ENCODE peak calls at places on chromosomes 7 and 10, in four cellular contexts. S, U, H and M are unnamed samples.
A peak's percentile ranks its signal among the peaks of the same experiment; 100 is the strongest.

GRCh38 chr10:68553138-68553537 is 7.0 kb upstream of the TET1 start:
- DNase-seq in S (no peak), U (no peak), H (no peak), M (no peak)

GRCh38 chr7:99839560-99840011 is 11.8 kb downstream of the CYP3A43 start:
- DNase-seq in S (no peak), U (no peak), H (no peak), M (no peak)

GRCh38 chr7:157693521-157694388 is 357.0 kb downstream of the DNAJB6 start:
- DNase-seq in S (no peak), U (no peak), H (peak; percentile 9), M (peak; percentile 63)

GRCh38 chr10:133307776-133308430 is 769 bp downstream of the TUBGCP2 start:
- DNase-seq in S (peak; percentile 58), U (peak; percentile 65), H (peak; percentile 93), M (peak; percentile 85)

GRCh38 chr10:15472431-15473400 is 101.6 kb upstream of the FAM171A1 start:
- DNase-seq in S (peak; percentile 7), U (no peak), H (no peak), M (no peak)

GRCh38 chr7:44678096-44678467 is 70.6 kb upstream of the ZMIZ2 start:
- DNase-seq in S (peak; percentile 18), U (no peak), H (no peak), M (peak; percentile 47)

GRCh38 chr10:8453587-8453986 is 399.1 kb downstream of the GATA3 start:
- DNase-seq in S (no peak), U (no peak), H (no peak), M (no peak)

GRCh38 chr10:71475243-71475871 is 78.6 kb downstream of the CDH23 start:
- DNase-seq in S (no peak), U (no peak), H (peak; percentile 30), M (no peak)

GRCh38 chr10:29530112-29530976 is 104.4 kb downstream of the SVIL start:
- DNase-seq in S (no peak), U (no peak), H (no peak), M (no peak)

GRCh38 chr10:60414877-60415585 is 25.4 kb upstream of the ANK3 start:
- DNase-seq in S (peak; percentile 92), U (peak; percentile 99), H (no peak), M (peak; percentile 16)

GRCh38 chr10:132249232-132249724 is 58.5 kb downstream of the STK32C start:
- DNase-seq in S (no peak), U (no peak), H (no peak), M (no peak)

GRCh38 chr7:159148430-159149395 is 4.0 kb upstream of the VIPR2 start:
- DNase-seq in S (no peak), U (no peak), H (peak; percentile 10), M (no peak)

GRCh38 chr7:118080947-118081346 is 103.0 kb upstream of the LSM8 start:
- DNase-seq in S (peak; percentile 81), U (peak; percentile 34), H (no peak), M (no peak)

GRCh38 chr7:13144622-13145021 is 457.2 kb downstream of the ARL4A start:
- DNase-seq in S (peak; percentile 81), U (no peak), H (no peak), M (peak; percentile 71)

GRCh38 chr7:30927040-30927439 is 15.4 kb downstream of the AQP1 start:
- DNase-seq in S (no peak), U (no peak), H (peak; percentile 2), M (no peak)

GRCh38 chr7:51288896-51289607 is 27.6 kb downstream of the COBL start:
- DNase-seq in S (no peak), U (no peak), H (no peak), M (no peak)

GRCh38 chr7:12403287-12404181 is at the start of gene VWDE:
- DNase-seq in S (no peak), U (peak; percentile 83), H (peak; percentile 52), M (peak; percentile 90)

GRCh38 chr7:50567715-50568261 is 2.6 kb upstream of the DDC start:
- DNase-seq in S (no peak), U (no peak), H (no peak), M (no peak)

GRCh38 chr7:16934947-16935742 is 53.4 kb upstream of the AGR3 start:
- DNase-seq in S (peak; percentile 48), U (peak; percentile 82), H (no peak), M (no peak)

GRCh38 chr10:79051766-79052165 is 17.0 kb upstream of the ZMIZ1 start:
- DNase-seq in S (no peak), U (no peak), H (no peak), M (no peak)

GRCh38 chr7:155489862-155490696 is 32.1 kb downstream of the EN2 start:
- DNase-seq in S (no peak), U (no peak), H (peak; percentile 45), M (peak; percentile 21)

GRCh38 chr7:112079671-112080070 is 126.5 kb downstream of the DOCK4 start:
- DNase-seq in S (peak; percentile 17), U (no peak), H (no peak), M (peak; percentile 23)

GRCh38 chr10:60495357-60495756 is 105.7 kb upstream of the ANK3 start:
- DNase-seq in S (peak; percentile 28), U (no peak), H (no peak), M (no peak)

GRCh38 chr10:11236234-11236633 is 218.6 kb downstream of the CELF2 start:
- DNase-seq in S (peak; percentile 4), U (no peak), H (no peak), M (no peak)

GRCh38 chr7:88111136-88111748 is 108.6 kb downstream of the SRI start:
- DNase-seq in S (peak; percentile 41), U (peak; percentile 54), H (no peak), M (peak; percentile 21)

GRCh38 chr7:25669300-25669781 is 441.1 kb upstream of the NPVF start:
- DNase-seq in S (no peak), U (no peak), H (no peak), M (no peak)

GRCh38 chr7:22875475-22875874 is 52.8 kb upstream of the TOMM7 start:
- DNase-seq in S (no peak), U (no peak), H (no peak), M (no peak)

DNA sequence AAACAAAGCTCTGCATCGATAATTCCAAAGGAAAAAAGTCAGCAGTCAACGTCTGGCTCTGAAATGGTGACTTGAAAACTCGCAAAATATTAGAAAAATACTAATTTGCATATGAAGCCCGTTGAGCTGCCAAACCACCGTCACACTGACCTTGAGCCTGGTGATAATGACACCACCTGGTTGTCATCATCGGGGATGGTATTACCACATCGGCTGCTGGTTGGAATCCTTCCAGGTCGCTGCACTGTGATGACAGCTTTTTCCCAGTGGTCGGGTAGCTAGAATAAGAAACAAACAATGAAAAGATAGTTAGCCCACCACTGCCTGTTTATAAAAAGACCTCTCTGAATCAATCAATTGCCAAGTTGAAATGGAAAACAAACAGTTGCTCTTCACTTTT is 41.6 kb downstream of the LAMB1 start:
- DNase-seq in S (no peak), U (no peak), H (no peak), M (no peak)
- H3K27ac ChIP-seq in S (no peak overlapping the region), U (no peak overlapping the region), H (no peak overlapping the region), M (no peak overlapping the region)

DNA sequence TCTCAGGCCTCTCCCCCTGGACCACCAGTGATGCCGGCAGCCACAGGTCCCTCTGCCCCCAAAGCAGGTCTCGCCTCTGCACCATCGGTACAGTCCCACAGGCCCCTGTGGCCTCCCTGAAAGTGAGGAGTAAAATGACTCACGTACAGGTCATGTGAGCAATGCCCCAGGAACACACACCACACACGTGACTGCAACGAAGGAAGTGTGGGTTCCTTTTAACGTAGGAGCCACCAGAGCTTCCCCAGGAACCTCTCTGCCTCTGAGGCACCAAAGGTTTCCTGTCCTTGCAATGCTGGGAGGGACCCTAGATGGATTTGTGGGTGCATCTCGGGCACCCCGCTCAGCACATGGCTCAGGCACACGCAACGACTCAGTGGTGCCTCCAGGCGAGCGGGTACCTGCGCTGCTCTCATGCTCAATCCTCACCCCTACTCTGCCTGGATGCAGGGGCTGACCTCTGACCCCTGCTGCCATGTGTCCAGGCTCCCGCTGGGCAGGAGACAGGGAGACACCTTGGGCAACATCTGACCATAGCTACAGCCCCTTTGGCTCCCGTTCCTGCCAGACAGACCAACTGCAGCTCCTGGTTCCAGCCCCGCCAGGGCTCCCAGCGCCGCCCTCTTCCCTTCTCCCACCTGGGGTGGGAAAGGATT is 120.7 kb downstream of the PRKAG2 start:
- DNase-seq in S (peak; percentile 82), U (peak; percentile 43), H (no peak), M (peak; percentile 46)
- H3K27ac ChIP-seq in S (peak overlapping the region; percentile 55), U (no peak overlapping the region), H (no peak overlapping the region), M (no peak overlapping the region)

GRCh38 chr7:37304926-37305325 is 143.7 kb downstream of the ELMO1 start:
- DNase-seq in S (no peak), U (no peak), H (no peak), M (no peak)
- H3K27ac ChIP-seq in S (no peak overlapping the region), U (no peak overlapping the region), H (no peak overlapping the region), M (no peak overlapping the region)

GRCh38 chr10:33234779-33235178 is 99.7 kb downstream of the NRP1 start:
- DNase-seq in S (no peak), U (no peak), H (peak; percentile 39), M (peak; percentile 52)
- H3K27ac ChIP-seq in S (no peak overlapping the region), U (no peak overlapping the region), H (no peak overlapping the region), M (peak overlapping the region; percentile 59)

GRCh38 chr10:80529604-80530003 is 8.1 kb upstream of the SH2D4B start:
- DNase-seq in S (peak; percentile 22), U (no peak), H (no peak), M (no peak)
- H3K27ac ChIP-seq in S (no peak overlapping the region), U (no peak overlapping the region), H (no peak overlapping the region), M (no peak overlapping the region)

GRCh38 chr7:102321351-102322201 is 34.7 kb downstream of the SPDYE6 start:
- DNase-seq in S (no peak), U (no peak), H (peak; percentile 16), M (no peak)
- H3K27ac ChIP-seq in S (no peak overlapping the region), U (no peak overlapping the region), H (no peak overlapping the region), M (no peak overlapping the region)

GRCh38 chr7:134300988-134301387 is 15.7 kb downstream of the SLC35B4 start:
- DNase-seq in S (no peak), U (no peak), H (no peak), M (no peak)
- H3K27ac ChIP-seq in S (no peak overlapping the region), U (no peak overlapping the region), H (no peak overlapping the region), M (no peak overlapping the region)

GRCh38 chr10:97298223-97298571 is 5.8 kb upstream of the ARHGAP19 start:
- DNase-seq in S (no peak), U (no peak), H (no peak), M (no peak)
- H3K27ac ChIP-seq in S (no peak overlapping the region), U (no peak overlapping the region), H (no peak overlapping the region), M (peak overlapping the region; percentile 94)

GRCh38 chr10:127899766-127900382 is 7.0 kb upstream of the PTPRE start:
- DNase-seq in S (no peak), U (no peak), H (no peak), M (no peak)
- H3K27ac ChIP-seq in S (no peak overlapping the region), U (no peak overlapping the region), H (no peak overlapping the region), M (no peak overlapping the region)